ENCODE peak calls at places on chromosomes 4 and X, in six cellular contexts. One of them, this sample, is unnamed.

GRCh38 chr4:53937918-53938317 is 126.5 kb downstream of the CHIC2 start:
- DNase-seq in NCI-H510A: no peak
- DNase-seq in GM12865: no peak
- DNase-seq in RKO: peak
- DNase-seq in LHCN-M2: no peak
- DNase-seq in omental fat pad: peak
- DNase-seq in this sample: no peak

GRCh38 chr4:74503580-74503979 is 58.6 kb downstream of the AREG start:
- DNase-seq in LHCN-M2: peak
- DNase-seq in GM12865: no peak
- DNase-seq in omental fat pad: no peak
- DNase-seq in NCI-H510A: no peak
- DNase-seq in RKO: peak
- DNase-seq in this sample: no peak

GRCh38 chrX:65644621-65645287 is 22.7 kb upstream of the MSN start:
- DNase-seq in NCI-H510A: no peak
- DNase-seq in RKO: peak
- DNase-seq in GM12865: no peak
- DNase-seq in LHCN-M2: peak
- DNase-seq in omental fat pad: peak
- DNase-seq in this sample: no peak

GRCh38 chr4:15953625-15954024 is 9.3 kb downstream of the FGFBP2 start:
- DNase-seq in RKO: no peak
- DNase-seq in NCI-H510A: no peak
- DNase-seq in GM12865: peak
- DNase-seq in LHCN-M2: no peak
- DNase-seq in omental fat pad: no peak
- DNase-seq in this sample: no peak

GRCh38 chrX:49754238-49754857 is 58.6 kb upstream of the PAGE1 start:
- DNase-seq in NCI-H510A: no peak
- DNase-seq in LHCN-M2: peak
- DNase-seq in omental fat pad: no peak
- DNase-seq in GM12865: peak
- DNase-seq in RKO: peak
- DNase-seq in this sample: no peak

GRCh38 chrX:85024044-85024443 is 20.4 kb downstream of the APOOL start:
- DNase-seq in LHCN-M2: no peak
- DNase-seq in NCI-H510A: no peak
- DNase-seq in RKO: no peak
- DNase-seq in omental fat pad: no peak
- DNase-seq in GM12865: no peak
- DNase-seq in this sample: no peak

GRCh38 chr4:168433576-168433975 is 46.7 kb downstream of the DDX60L start:
- DNase-seq in omental fat pad: no peak
- DNase-seq in GM12865: no peak
- DNase-seq in NCI-H510A: no peak
- DNase-seq in RKO: no peak
- DNase-seq in LHCN-M2: peak
- DNase-seq in this sample: no peak

GRCh38 chr4:6582889-6583504 is 8.0 kb downstream of the MAN2B2 start:
- DNase-seq in GM12865: peak
- DNase-seq in NCI-H510A: no peak
- DNase-seq in omental fat pad: no peak
- DNase-seq in LHCN-M2: peak
- DNase-seq in RKO: peak
- DNase-seq in this sample: no peak

GRCh38 chr4:17310269-17310652 is 201.6 kb downstream of the QDPR start:
- DNase-seq in omental fat pad: no peak
- DNase-seq in NCI-H510A: no peak
- DNase-seq in LHCN-M2: no peak
- DNase-seq in RKO: no peak
- DNase-seq in GM12865: peak
- DNase-seq in this sample: no peak

GRCh38 chrX:150573702-150574101 is 5.3 kb downstream of the MTM1 start:
- DNase-seq in omental fat pad: no peak
- DNase-seq in GM12865: peak
- DNase-seq in LHCN-M2: no peak
- DNase-seq in RKO: no peak
- DNase-seq in NCI-H510A: no peak
- DNase-seq in this sample: no peak

GRCh38 chr4:54056360-54056759 is 8.0 kb downstream of the CHIC2 start:
- DNase-seq in NCI-H510A: no peak
- DNase-seq in RKO: no peak
- DNase-seq in LHCN-M2: no peak
- DNase-seq in GM12865: no peak
- DNase-seq in omental fat pad: no peak
- DNase-seq in this sample: no peak

GRCh38 chr4:3385719-3386440 is 55.9 kb upstream of the HGFAC start:
- DNase-seq in LHCN-M2: no peak
- DNase-seq in GM12865: no peak
- DNase-seq in RKO: no peak
- DNase-seq in NCI-H510A: no peak
- DNase-seq in omental fat pad: no peak
- DNase-seq in this sample: no peak

GRCh38 chrX:154748712-154749339 is 2.1 kb downstream of the GAB3 start:
- DNase-seq in LHCN-M2: peak
- DNase-seq in GM12865: peak
- DNase-seq in NCI-H510A: no peak
- DNase-seq in omental fat pad: no peak
- DNase-seq in RKO: peak
- DNase-seq in this sample: no peak

GRCh38 chr4:6746721-6747689 is 31.0 kb downstream of the BLOC1S4 start:
- DNase-seq in LHCN-M2: no peak
- DNase-seq in GM12865: no peak
- DNase-seq in RKO: no peak
- DNase-seq in omental fat pad: no peak
- DNase-seq in NCI-H510A: peak
- DNase-seq in this sample: no peak

GRCh38 chr4:119873794-119874325 is 192.8 kb downstream of the MAD2L1 start:
- DNase-seq in GM12865: no peak
- DNase-seq in NCI-H510A: no peak
- DNase-seq in omental fat pad: no peak
- DNase-seq in RKO: no peak
- DNase-seq in LHCN-M2: no peak
- DNase-seq in this sample: no peak

GRCh38 chr4:181176306-181176705 is 1066.9 kb upstream of the TENM3 start:
- DNase-seq in GM12865: no peak
- DNase-seq in RKO: no peak
- DNase-seq in NCI-H510A: no peak
- DNase-seq in omental fat pad: no peak
- DNase-seq in LHCN-M2: no peak
- DNase-seq in this sample: no peak

GRCh38 chr4:1723131-1723801 is 1.9 kb downstream of the TACC3 start:
- DNase-seq in LHCN-M2: no peak
- DNase-seq in RKO: no peak
- DNase-seq in GM12865: peak
- DNase-seq in omental fat pad: no peak
- DNase-seq in NCI-H510A: no peak
- DNase-seq in this sample: no peak